ENCODE peak calls at places on chromosomes 2 and 18, in nine cellular contexts. S is vagina, T is cardiac fibroblast, A is WERI-Rb-1, N is AG09309, H is fibroblast of mammary gland, M is MCF 10A, E is AG09319, X is retinal pigment epithelial cell. V is an unnamed sample.

GRCh38 chr2:88090446-88091283 is 23.0 kb downstream of the SMYD1 start:
- DNase-seq in A (no peak), E (no peak), X (no peak), N (no peak), T (no peak), H (no peak), M (no peak), S (no peak), V (no peak)

GRCh38 chr2:231190531-231191197 is 7.8 kb upstream of the ARMC9 start:
- DNase-seq in S (no peak), X (no peak), N (no peak), A (no peak), H (peak), T (peak), M (no peak), E (no peak), V (no peak)

GRCh38 chr2:100940240-100940639 is 61.8 kb upstream of the RPL31 start:
- DNase-seq in S (no peak), E (no peak), M (no peak), H (no peak), N (no peak), T (no peak), A (no peak), X (no peak), V (no peak)

GRCh38 chr18:59419386-59419785 is 60.3 kb upstream of the LMAN1 start:
- DNase-seq in T (peak), M (peak), E (peak), N (peak), A (no peak), X (no peak), H (peak), S (no peak), V (no peak)

GRCh38 chr18:13376841-13377351 is 158.3 kb downstream of the LDLRAD4 start:
- DNase-seq in X (no peak), H (no peak), N (no peak), T (no peak), M (no peak), E (no peak), A (no peak), S (peak), V (no peak)

GRCh38 chr2:62344472-62344871 is 148.6 kb downstream of the B3GNT2 start:
- DNase-seq in A (no peak), H (peak), T (no peak), M (peak), N (no peak), E (no peak), X (no peak), S (no peak), V (peak)

GRCh38 chr2:111226797-111227700 is 106.3 kb downstream of the BCL2L11 start:
- DNase-seq in M (peak), S (no peak), A (no peak), E (no peak), N (peak), X (no peak), T (peak), H (peak), V (no peak)

GRCh38 chr18:77208969-77209368 is 40.7 kb upstream of the GALR1 start:
- DNase-seq in S (no peak), T (peak), X (no peak), M (peak), H (peak), E (no peak), A (no peak), N (no peak), V (peak)

GRCh38 chr2:171327043-171327496 is 106.7 kb downstream of the METTL8 start:
- DNase-seq in E (no peak), M (no peak), N (no peak), H (no peak), X (no peak), T (no peak), A (no peak), S (no peak), V (no peak)

GRCh38 chr2:237208373-237209045 is 122.8 kb downstream of the COPS8 start:
- DNase-seq in E (no peak), M (no peak), X (no peak), N (peak), A (no peak), H (peak), T (peak), S (peak), V (no peak)

GRCh38 chr2:177547122-177547521 is 154.5 kb downstream of the AGPS start:
- DNase-seq in E (no peak), S (no peak), X (no peak), M (no peak), N (no peak), T (no peak), H (no peak), A (no peak), V (peak)

GRCh38 chr2:139946690-139947089 is 1166.5 kb upstream of the NXPH2 start:
- DNase-seq in T (no peak), E (no peak), S (no peak), M (no peak), X (no peak), A (peak), N (no peak), H (no peak), V (no peak)

GRCh38 chr18:29002747-29003146 is 825.8 kb upstream of the CDH2 start:
- DNase-seq in X (no peak), H (no peak), E (no peak), T (no peak), S (no peak), N (no peak), M (no peak), A (no peak), V (no peak)

GRCh38 chr18:46484971-46485370 is 172.0 kb downstream of the LOXHD1 start:
- DNase-seq in N (no peak), T (no peak), H (no peak), X (no peak), A (no peak), S (no peak), M (no peak), E (no peak), V (no peak)

GRCh38 chr18:28208712-28209265 is 31.9 kb upstream of the CDH2 start:
- DNase-seq in E (no peak), A (no peak), N (no peak), S (no peak), T (no peak), H (no peak), M (no peak), X (no peak), V (no peak)

GRCh38 chr18:7021994-7022840 is 95.4 kb downstream of the LAMA1 start:
- DNase-seq in E (peak), S (no peak), T (peak), A (peak), N (no peak), X (peak), M (peak), H (peak), V (no peak)

GRCh38 chr2:207334631-207335371 is 169.1 kb upstream of the KLF7 start:
- DNase-seq in N (peak), H (peak), M (peak), A (no peak), X (peak), S (no peak), E (peak), T (peak), V (peak)

GRCh38 chr2:133780099-133780996 is 212.1 kb upstream of the NCKAP5 start:
- DNase-seq in X (peak), T (peak), E (peak), N (peak), H (peak), S (no peak), A (peak), M (peak), V (peak)

GRCh38 chr2:180980943-180981898 is 816 bp downstream of the UBE2E3 start:
- DNase-seq in E (no peak), M (peak), N (no peak), H (peak), S (no peak), T (peak), X (no peak), A (peak), V (peak)

GRCh38 chr2:177076636-177077179 is 135.9 kb upstream of the HNRNPA3 start:
- DNase-seq in H (no peak), A (no peak), E (no peak), X (no peak), S (no peak), T (no peak), M (no peak), N (no peak), V (no peak)

GRCh38 chr2:133817680-133818566 is 249.7 kb upstream of the NCKAP5 start:
- DNase-seq in M (peak), N (peak), X (peak), E (peak), T (peak), A (no peak), S (no peak), H (peak), V (no peak)

GRCh38 chr2:135212757-135213156 is 160.7 kb downstream of the RAB3GAP1 start:
- DNase-seq in T (no peak), A (no peak), X (peak), S (no peak), N (no peak), H (peak), M (no peak), E (no peak), V (no peak)

GRCh38 chr18:58051765-58052460 is 7.9 kb downstream of the NEDD4L start:
- DNase-seq in X (no peak), S (no peak), H (peak), M (peak), N (no peak), A (no peak), E (no peak), T (peak), V (peak)

GRCh38 chr2:190979906-190980629 is 33.9 kb downstream of the STAT1 start:
- DNase-seq in E (no peak), N (no peak), X (no peak), T (peak), A (no peak), S (no peak), H (no peak), M (no peak), V (no peak)

GRCh38 chr2:192145496-192145895 is 49.2 kb downstream of the TMEFF2 start:
- DNase-seq in T (peak), M (no peak), X (no peak), H (peak), N (no peak), A (no peak), S (no peak), E (no peak), V (no peak)

GRCh38 chr2:61176755-61177726 is 15.1 kb downstream of the C2orf74 start:
- DNase-seq in T (peak), S (peak), M (peak), H (peak), X (peak), A (peak), E (peak), N (peak), V (peak)

GRCh38 chr2:24638568-24638967 is 147.5 kb downstream of the NCOA1 start:
- DNase-seq in T (no peak), H (no peak), X (no peak), N (no peak), S (no peak), A (no peak), E (no peak), M (no peak), V (no peak)

GRCh38 chr18:39647627-39648502 is 2082.3 kb upstream of the CELF4 start:
- DNase-seq in E (peak), S (no peak), X (peak), N (peak), H (peak), M (peak), T (peak), A (no peak), V (no peak)

GRCh38 chr18:60549338-60549960 is 176.9 kb upstream of the MC4R start:
- DNase-seq in N (peak), T (peak), X (peak), E (peak), A (peak), S (no peak), H (peak), M (peak), V (peak)

GRCh38 chr2:190515687-190516086 is 18.8 kb downstream of the NEMP2 start:
- DNase-seq in N (no peak), H (no peak), S (no peak), E (no peak), M (no peak), T (no peak), A (no peak), X (no peak), V (no peak)

GRCh38 chr2:26770986-26771586 is 7.0 kb downstream of the SLC35F6 start:
- DNase-seq in M (peak), E (peak), N (peak), H (peak), T (peak), S (no peak), X (no peak), A (peak), V (peak)

GRCh38 chr2:96554293-96555145 is 18.0 kb downstream of the ARID5A start:
- DNase-seq in E (no peak), M (peak), N (no peak), S (no peak), A (peak), H (peak), T (peak), X (no peak), V (peak)

GRCh38 chr2:127437056-127437455 is 18.8 kb downstream of the PROC start:
- DNase-seq in T (no peak), H (no peak), E (no peak), M (no peak), A (no peak), S (no peak), N (no peak), X (no peak), V (no peak)

GRCh38 chr2:118197011-118197695 is 108.9 kb downstream of the INSIG2 start:
- DNase-seq in N (no peak), T (peak), X (no peak), A (no peak), E (no peak), S (no peak), H (peak), M (peak), V (no peak)

GRCh38 chr2:46333912-46334311 is 36.7 kb downstream of the EPAS1 start:
- DNase-seq in M (peak), H (peak), T (peak), X (no peak), N (no peak), A (no peak), S (no peak), E (no peak), V (no peak)
- TF ChIP-seq CTCF in M (no peak), H (peak), T (peak), X (peak), N (peak), A (peak), S (no peak), E (peak), V (no peak)

GRCh38 chr2:200130762-200131166 is 175.4 kb downstream of the MAIP1 start:
- DNase-seq in N (no peak), A (no peak), T (peak), X (no peak), S (no peak), H (no peak), E (no peak), M (no peak), V (no peak)

GRCh38 chr2:200129756-200130462 is 174.5 kb downstream of the MAIP1 start:
- DNase-seq in X (no peak), N (no peak), T (no peak), S (no peak), E (no peak), M (peak), A (no peak), H (no peak), V (no peak)

GRCh38 chr2:200131307-200131706 is 175.2 kb upstream of the SPATS2L start:
- DNase-seq in M (no peak), S (no peak), T (peak), N (no peak), X (no peak), H (no peak), E (no peak), A (no peak), V (no peak)

GRCh38 chr2:200125463-200125862 is 170.1 kb downstream of the MAIP1 start:
- DNase-seq in M (no peak), E (no peak), N (no peak), S (no peak), T (no peak), H (no peak), A (no peak), X (no peak), V (no peak)

GRCh38 chr2:200127852-200128251 is 172.5 kb downstream of the MAIP1 start:
- DNase-seq in X (no peak), N (peak), E (peak), M (no peak), A (no peak), T (peak), S (no peak), H (peak), V (no peak)
- TF ChIP-seq CTCF in X (peak), N (peak), E (peak), M (no peak), A (no peak), T (peak), S (no peak), H (peak), V (no peak)

GRCh38 chr2:173075781-173076556 is at the start of gene MAP3K20:
- DNase-seq in E (no peak), N (no peak), X (no peak), A (peak), S (no peak), T (peak), H (peak), M (peak), V (peak)
- TF ChIP-seq CTCF in E (peak), N (peak), X (peak), A (peak), S (peak), T (peak), H (peak), M (peak), V (peak)

GRCh38 chr2:17877811-17878221 is 651 bp upstream of the KCNS3 start:
- DNase-seq in H (peak), M (no peak), X (no peak), A (no peak), S (no peak), N (no peak), T (peak), E (no peak), V (peak)

GRCh38 chr2:17878222-17879136 is at the start of gene KCNS3:
- DNase-seq in T (peak), M (peak), H (peak), X (no peak), A (peak), N (no peak), S (no peak), E (no peak), V (peak)

GRCh38 chr2:17879913-17880274 is 1.4 kb downstream of the KCNS3 start:
- DNase-seq in X (no peak), N (no peak), M (peak), A (no peak), S (no peak), E (no peak), H (no peak), T (no peak), V (no peak)

GRCh38 chr2:17876590-17876989 is 1.9 kb upstream of the KCNS3 start:
- DNase-seq in A (no peak), N (no peak), H (no peak), X (no peak), T (no peak), M (no peak), S (no peak), E (no peak), V (no peak)

GRCh38 chr2:17879137-17879912 is 858 bp downstream of the KCNS3 start:
- DNase-seq in H (peak), X (peak), T (peak), M (peak), E (peak), N (no peak), S (no peak), A (peak), V (peak)
- TF ChIP-seq CTCF in H (peak), X (peak), T (peak), M (no peak), E (peak), N (peak), S (no peak), A (peak), V (no peak)

GRCh38 chr2:114022360-114023085 is 132.6 kb downstream of the ACTR3 start:
- DNase-seq in S (no peak), N (peak), E (peak), M (peak), T (peak), A (no peak), H (peak), X (peak), V (no peak)

GRCh38 chr2:114027437-114027836 is 137.5 kb downstream of the ACTR3 start:
- DNase-seq in A (peak), M (no peak), T (no peak), E (no peak), H (no peak), X (no peak), S (no peak), N (no peak), V (no peak)

GRCh38 chr2:114020668-114021067 is 130.8 kb downstream of the ACTR3 start:
- DNase-seq in T (no peak), A (no peak), H (no peak), N (no peak), E (no peak), X (no peak), M (no peak), S (no peak), V (no peak)

GRCh38 chr2:114025030-114025429 is 135.1 kb downstream of the ACTR3 start:
- DNase-seq in X (no peak), A (no peak), T (no peak), N (no peak), H (no peak), M (no peak), E (no peak), S (no peak), V (no peak)
- TF ChIP-seq CTCF in X (no peak), A (no peak), T (no peak), N (no peak), H (no peak), M (no peak), E (no peak), S (no peak), V (no peak)

DNA sequence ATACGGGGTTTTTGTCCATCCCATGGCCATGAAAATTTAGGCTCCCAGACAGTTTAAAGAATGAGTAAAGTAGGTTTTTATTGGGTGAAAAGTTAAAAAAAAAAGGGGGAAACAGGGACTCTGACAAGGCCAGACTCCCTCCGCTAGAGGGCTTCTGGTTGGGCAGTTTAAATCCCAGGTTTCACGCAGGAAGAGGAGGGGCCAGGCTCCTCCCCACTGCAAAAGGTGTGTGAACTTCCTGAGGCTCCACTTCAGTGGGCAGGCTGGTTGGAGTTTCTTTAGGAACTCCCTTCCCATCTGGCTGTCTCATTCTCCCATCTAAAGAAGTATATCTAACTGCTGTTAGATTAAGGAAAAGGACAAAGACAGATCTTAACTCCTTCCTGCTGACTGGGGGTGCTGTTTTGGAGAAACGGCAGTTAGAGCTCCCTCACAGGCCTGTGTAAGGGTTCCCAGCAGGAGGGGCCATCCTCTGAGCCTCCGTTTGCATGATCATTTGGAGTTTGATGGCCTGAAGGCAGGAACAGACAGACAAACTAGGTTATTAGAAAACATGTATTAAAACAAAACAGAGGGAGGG is 1160.7 kb downstream of the CNTNAP5 start:
- DNase-seq in H (no peak), X (no peak), N (no peak), S (no peak), T (no peak), A (no peak), E (no peak), M (no peak), V (no peak)
- TF ChIP-seq CTCF in H (no peak), X (no peak), N (no peak), S (no peak), T (no peak), A (no peak), E (no peak), M (no peak), V (no peak)

DNA sequence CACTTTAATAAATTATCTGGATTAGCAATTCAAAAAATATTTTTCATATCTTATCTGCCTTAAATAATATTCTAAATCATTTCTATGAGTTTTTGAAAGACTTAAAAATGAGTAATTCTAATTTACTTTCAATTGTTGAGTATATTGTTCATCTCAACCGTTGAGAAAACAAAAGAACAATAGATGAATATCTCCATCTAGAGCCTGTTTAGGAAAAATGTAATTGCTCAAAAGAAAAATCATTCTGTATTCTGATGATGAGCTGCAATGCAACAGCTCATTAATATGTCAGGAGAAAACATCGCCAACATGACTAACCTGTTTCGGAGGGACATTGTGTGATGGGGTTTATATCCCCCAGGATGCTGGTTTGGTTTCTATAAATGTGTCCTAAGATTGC is 417.6 kb downstream of the SUCLG1 start:
- DNase-seq in H (no peak), T (no peak), X (no peak), M (no peak), S (no peak), N (no peak), A (no peak), E (no peak), V (no peak)
- TF ChIP-seq CTCF in H (no peak), T (no peak), X (no peak), M (no peak), S (no peak), N (no peak), A (no peak), E (no peak), V (no peak)

GRCh38 chr2:69731575-69731974 is 10.4 kb upstream of the ANXA4 start:
- DNase-seq in M (no peak), T (no peak), S (no peak), H (no peak), A (no peak), X (no peak), E (no peak), N (no peak), V (no peak)

GRCh38 chr2:69734858-69735574 is 6.9 kb upstream of the ANXA4 start:
- DNase-seq in S (no peak), N (no peak), X (no peak), T (no peak), A (no peak), H (no peak), M (no peak), E (no peak), V (no peak)

GRCh38 chr2:69733338-69734039 is 8.4 kb upstream of the ANXA4 start:
- DNase-seq in X (no peak), H (peak), M (no peak), A (no peak), N (no peak), T (peak), E (no peak), S (no peak), V (no peak)

GRCh38 chr2:69734040-69734611 is 7.8 kb upstream of the ANXA4 start:
- DNase-seq in H (no peak), A (no peak), M (no peak), N (no peak), T (no peak), E (peak), X (no peak), S (no peak), V (no peak)

GRCh38 chr2:69735696-69736095 is 6.2 kb upstream of the ANXA4 start:
- DNase-seq in M (no peak), S (no peak), E (no peak), N (no peak), X (no peak), H (no peak), T (no peak), A (no peak), V (no peak)
- TF ChIP-seq CTCF in M (no peak), S (no peak), E (no peak), N (no peak), X (no peak), H (no peak), T (no peak), A (no peak), V (no peak)

V was measured in GM10248.